ENCODE peak calls at places on chromosomes 13 and 19, in eight cellular contexts. F, W, Q, J, R, O, E and X are unnamed samples.
A peak's percentile ranks its signal among the peaks of the same experiment; 100 is the strongest.

GRCh38 chr19:4497770-4498389 is 20.4 kb downstream of the PLIN4 start:
- DNase-seq in O (no peak), F (no peak), E (no peak), J (no peak), W (no peak), R (no peak), Q (no peak), X (no peak)

GRCh38 chr13:110929104-110929777 is 14.4 kb upstream of the ANKRD10 start:
- DNase-seq in R (no peak), O (no peak), J (no peak), W (no peak), Q (no peak), F (no peak), E (no peak), X (no peak)

GRCh38 chr13:112354330-112355273 is 21.6 kb upstream of the SPACA7 start:
- DNase-seq in E (no peak), F (no peak), O (no peak), Q (no peak), W (no peak), J (no peak), R (no peak), X (no peak)

GRCh38 chr13:73090116-73090811 is 31.5 kb downstream of the KLF5 start:
- DNase-seq in F (peak; percentile 48), W (peak; percentile 46), O (peak; percentile 83), Q (peak; percentile 85), R (no peak), E (no peak), J (peak; percentile 16), X (no peak)

GRCh38 chr19:41553804-41554203 is 22.2 kb upstream of the CEACAM21 start:
- DNase-seq in O (no peak), J (no peak), E (no peak), F (no peak), W (no peak), Q (no peak), R (no peak), X (no peak)

GRCh38 chr19:13103961-13104847 is 1.5 kb upstream of the LYL1 start:
- DNase-seq in W (no peak), Q (no peak), F (no peak), J (peak; percentile 72), O (no peak), R (peak; percentile 64), E (no peak), X (no peak)

GRCh38 chr19:19338082-19338481 is 17.5 kb downstream of the MAU2 start:
- DNase-seq in F (no peak), E (no peak), R (no peak), W (no peak), J (no peak), O (peak; percentile 71), Q (no peak), X (no peak)

GRCh38 chr19:17103177-17103576 is 27.6 kb downstream of the MYO9B start:
- DNase-seq in O (peak; percentile 39), Q (no peak), W (no peak), R (peak; percentile 26), J (no peak), E (no peak), F (no peak), X (no peak)

GRCh38 chr13:109654341-109655205 is 131.8 kb downstream of the IRS2 start:
- DNase-seq in W (no peak), E (no peak), Q (no peak), R (no peak), O (no peak), J (no peak), F (no peak), X (no peak)

GRCh38 chr13:102944821-102945220 is 99.0 kb downstream of the ERCC5 start:
- DNase-seq in R (no peak), Q (no peak), J (no peak), W (no peak), O (no peak), F (no peak), E (peak; percentile 62), X (no peak)

GRCh38 chr13:102945324-102945815 is 99.5 kb downstream of the ERCC5 start:
- DNase-seq in J (no peak), F (no peak), R (no peak), Q (no peak), W (no peak), E (peak; percentile 4), O (no peak), X (no peak)

GRCh38 chr13:102951808-102952207 is 106.0 kb downstream of the ERCC5 start:
- DNase-seq in Q (no peak), E (no peak), O (no peak), R (no peak), W (no peak), J (no peak), F (no peak), X (no peak)

GRCh38 chr13:102948006-102948405 is 102.2 kb downstream of the ERCC5 start:
- DNase-seq in R (peak; percentile 63), O (peak; percentile 3), E (no peak), F (no peak), Q (no peak), J (no peak), W (no peak), X (no peak)
- TF ChIP-seq CTCF in R (peak; percentile 8), O (no peak), E (no peak), F (no peak), Q (peak; percentile 13), J (no peak), W (no peak), X (no peak)

GRCh38 chr13:38954291-38954690 is 36.3 kb downstream of the STOML3 start:
- DNase-seq in O (no peak), R (no peak), Q (no peak), F (no peak), J (no peak), W (no peak), E (no peak), X (no peak)

GRCh38 chr13:38952827-38953226 is 37.8 kb downstream of the STOML3 start:
- DNase-seq in W (no peak), E (no peak), R (no peak), J (no peak), F (no peak), O (no peak), Q (no peak), X (no peak)

GRCh38 chr13:38960175-38960574 is 30.5 kb downstream of the STOML3 start:
- DNase-seq in E (no peak), R (no peak), Q (no peak), W (no peak), J (no peak), F (no peak), O (no peak), X (no peak)

GRCh38 chr13:38954844-38955243 is 35.8 kb downstream of the STOML3 start:
- DNase-seq in W (no peak), R (no peak), Q (no peak), O (no peak), E (no peak), J (no peak), F (no peak), X (no peak)

DNA sequence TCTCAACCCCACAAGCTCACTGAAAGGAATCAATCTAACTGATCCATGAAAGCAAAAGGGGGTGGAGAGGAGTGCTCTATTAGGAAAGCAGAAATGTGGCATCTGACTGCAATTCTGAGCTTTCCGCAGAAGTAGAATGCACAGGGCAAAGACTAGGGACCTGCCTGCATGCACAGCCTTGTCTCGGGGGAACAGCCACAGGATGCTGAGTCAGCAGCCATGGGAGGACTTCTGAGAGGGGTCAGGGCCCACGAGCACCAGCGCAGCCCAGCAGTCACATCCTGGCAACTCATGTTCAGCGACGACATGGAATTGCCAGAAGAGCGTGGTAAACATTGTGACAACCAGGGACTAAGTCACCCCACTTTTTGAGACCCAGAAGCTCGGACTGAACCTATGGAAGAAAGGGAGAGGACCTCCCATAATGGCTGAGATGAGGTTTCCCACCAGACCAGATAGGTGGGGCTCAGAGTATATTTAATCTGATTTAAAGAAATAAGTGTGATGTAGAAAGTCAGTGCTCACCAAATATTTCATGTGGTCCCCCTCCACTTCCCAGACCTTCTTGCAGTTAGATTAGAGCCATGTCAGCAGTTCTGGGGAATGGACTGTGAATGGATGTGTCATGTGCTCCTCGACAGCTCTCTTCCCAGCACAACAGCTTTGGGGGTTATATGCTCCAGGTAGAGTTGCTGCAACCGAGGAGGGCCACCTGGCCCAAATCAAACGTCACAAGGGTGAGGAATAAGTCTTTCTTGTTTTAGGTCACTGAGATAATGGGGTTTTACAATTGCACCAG is 32.6 kb downstream of the STOML3 start:
- DNase-seq in R (no peak), E (no peak), O (no peak), F (no peak), J (no peak), W (no peak), Q (no peak), X (no peak)
- H3K4me3 ChIP-seq in R (no peak overlapping the region), E (no peak overlapping the region), O (no peak overlapping the region), F (no peak overlapping the region), J (no peak overlapping the region), W (no peak overlapping the region), Q (no peak overlapping the region), X (no peak overlapping the region)

GRCh38 chr13:29423050-29423449 is 172.4 kb downstream of the SLC7A1 start:
- DNase-seq in Q (no peak), E (no peak), R (peak; percentile 60), W (no peak), O (no peak), J (no peak), F (no peak), X (no peak)

GRCh38 chr13:29422015-29422414 is 173.5 kb downstream of the SLC7A1 start:
- DNase-seq in W (no peak), R (no peak), F (no peak), Q (no peak), O (no peak), E (no peak), J (no peak), X (no peak)

DNA sequence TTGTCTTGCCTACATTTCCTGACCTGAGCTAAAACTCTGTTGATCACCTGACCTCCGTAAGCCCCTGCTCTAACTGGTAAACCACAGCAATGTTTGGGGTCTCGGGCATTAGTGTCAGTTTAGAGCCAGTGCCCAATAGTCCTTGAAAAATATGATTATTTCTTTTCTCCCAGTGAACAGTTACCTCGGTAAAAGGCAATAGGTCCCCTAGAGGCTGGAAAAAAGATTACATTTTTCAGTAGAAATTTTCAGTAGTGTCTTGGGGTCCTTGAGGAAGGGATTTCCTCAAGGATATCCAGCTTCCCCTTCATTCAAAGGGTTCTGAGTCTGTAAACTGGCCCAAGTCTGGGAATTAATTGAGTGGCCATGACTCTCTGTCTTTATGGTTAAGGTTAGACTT is 177.5 kb downstream of the SLC7A1 start:
- DNase-seq in W (no peak), E (no peak), J (no peak), O (no peak), Q (no peak), F (no peak), R (no peak), X (no peak)
- TF ChIP-seq CTCF in W (no peak), E (no peak), J (no peak), O (no peak), Q (no peak), F (no peak), R (peak; percentile 41), X (peak; percentile 13)

DNA sequence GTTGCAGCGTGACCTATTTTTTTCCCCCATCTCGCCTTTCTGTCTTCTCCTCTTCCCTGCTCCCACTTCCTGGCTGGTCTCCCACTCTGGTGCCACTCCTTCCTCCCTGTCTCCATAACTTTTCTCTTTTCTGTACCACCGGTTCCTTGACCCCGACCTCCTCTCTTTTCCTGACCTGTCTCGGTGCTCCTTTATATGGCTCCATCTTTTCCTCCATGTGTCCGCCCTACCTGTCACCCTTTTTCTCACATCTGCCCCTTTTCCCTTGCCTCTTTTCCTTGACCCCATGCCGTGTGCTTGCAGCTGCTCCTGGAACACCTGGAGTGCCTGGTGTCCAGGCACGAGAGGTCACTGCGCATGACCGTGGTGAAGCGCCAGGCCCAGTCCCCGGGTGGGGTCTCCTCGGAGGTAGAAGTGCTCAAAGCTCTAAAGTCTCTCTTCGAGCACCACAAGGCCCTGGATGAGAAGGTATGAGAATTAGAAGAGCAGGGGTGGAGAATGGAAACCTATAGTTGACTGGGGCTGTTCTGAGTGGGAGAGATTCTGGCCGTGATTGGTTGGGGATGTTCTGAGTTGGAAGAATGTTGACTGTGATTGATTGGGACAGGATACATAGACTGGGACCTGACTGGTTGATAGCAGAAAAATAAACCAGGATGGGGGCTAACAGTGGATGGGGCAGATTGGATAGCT is 9.3 kb downstream of the PPFIA3 start:
- DNase-seq in R (no peak), W (no peak), F (no peak), E (no peak), O (no peak), J (no peak), Q (no peak), X (no peak)
- H3K4me3 ChIP-seq in R (peak overlapping the region; percentile 39), W (no peak overlapping the region), F (no peak overlapping the region), E (peak overlapping the region; percentile 39), O (peak overlapping the region; percentile 36), J (peak overlapping the region; percentile 69), Q (no peak overlapping the region), X (no peak overlapping the region)